ENCODE peak calls at places on chromosomes 6 and 20, in four cellular contexts. One of them, this sample, is unnamed.

GRCh38 chr20:4604580-4604979 is 117.1 kb upstream of the PRND start:
- DNase-seq in uterus: no peak
- DNase-seq in PC-9: no peak
- DNase-seq in ovary: no peak
- DNase-seq in this sample: peak; percentile 54

GRCh38 chr6:112237644-112238043 is 16.7 kb downstream of the LAMA4 start:
- DNase-seq in ovary: peak; percentile 52
- DNase-seq in uterus: peak; percentile 87
- DNase-seq in PC-9: no peak
- DNase-seq in this sample: no peak

GRCh38 chr6:119612176-119612870 is 262.8 kb upstream of the MAN1A1 start:
- DNase-seq in uterus: no peak
- DNase-seq in PC-9: no peak
- DNase-seq in ovary: no peak
- DNase-seq in this sample: no peak

GRCh38 chr6:130537447-130537846 is 171.6 kb downstream of the TMEM200A start:
- DNase-seq in uterus: no peak
- DNase-seq in PC-9: no peak
- DNase-seq in ovary: no peak
- DNase-seq in this sample: no peak

GRCh38 chr20:40866056-40866455 is 162.6 kb upstream of the TOP1 start:
- DNase-seq in ovary: no peak
- DNase-seq in PC-9: no peak
- DNase-seq in uterus: no peak
- DNase-seq in this sample: no peak

GRCh38 chr6:17994019-17994418 is 6.6 kb upstream of the KIF13A start:
- DNase-seq in PC-9: no peak
- DNase-seq in ovary: no peak
- DNase-seq in uterus: no peak
- DNase-seq in this sample: no peak

GRCh38 chr6:129709451-129709908 is 497 bp downstream of the ARHGAP18 start:
- DNase-seq in uterus: no peak
- DNase-seq in ovary: peak; percentile 53
- DNase-seq in PC-9: peak; percentile 45
- DNase-seq in this sample: peak; percentile 37

GRCh38 chr6:167279766-167280440 is 11.2 kb upstream of the UNC93A start:
- DNase-seq in PC-9: no peak
- DNase-seq in uterus: no peak
- DNase-seq in ovary: no peak
- DNase-seq in this sample: no peak

GRCh38 chr6:87102296-87102695 is 7.4 kb upstream of the CGA start:
- DNase-seq in PC-9: no peak
- DNase-seq in uterus: no peak
- DNase-seq in ovary: no peak
- DNase-seq in this sample: no peak

GRCh38 chr6:170129691-170130171 is 161.1 kb downstream of the DLL1 start:
- DNase-seq in uterus: peak; percentile 29
- DNase-seq in PC-9: no peak
- DNase-seq in ovary: peak; percentile 59
- DNase-seq in this sample: no peak

GRCh38 chr6:3228046-3228671 is 706 bp upstream of the TUBB2B start:
- DNase-seq in ovary: no peak
- DNase-seq in uterus: no peak
- DNase-seq in PC-9: no peak
- DNase-seq in this sample: no peak

GRCh38 chr20:15005300-15005986 is 668.0 kb upstream of the FLRT3 start:
- DNase-seq in uterus: no peak
- DNase-seq in PC-9: no peak
- DNase-seq in ovary: no peak
- DNase-seq in this sample: no peak

GRCh38 chr20:49529470-49529869 is 38.5 kb downstream of the PTGIS start:
- DNase-seq in PC-9: no peak
- DNase-seq in ovary: no peak
- DNase-seq in uterus: no peak
- DNase-seq in this sample: no peak

GRCh38 chr20:63686492-63687321 is 9.7 kb upstream of the TNFRSF6B start:
- DNase-seq in ovary: peak; percentile 65
- DNase-seq in uterus: peak; percentile 69
- DNase-seq in PC-9: no peak
- DNase-seq in this sample: peak; percentile 77

GRCh38 chr6:38508894-38509293 is 130.8 kb downstream of the BTBD9 start:
- DNase-seq in PC-9: peak; percentile 89
- DNase-seq in ovary: no peak
- DNase-seq in uterus: no peak
- DNase-seq in this sample: no peak

GRCh38 chr6:24935753-24936152 is at the start of gene RIPOR2:
- DNase-seq in ovary: no peak
- DNase-seq in uterus: no peak
- DNase-seq in PC-9: no peak
- DNase-seq in this sample: no peak

GRCh38 chr6:7131390-7131789 is 23.6 kb downstream of the RREB1 start:
- DNase-seq in PC-9: no peak
- DNase-seq in uterus: no peak
- DNase-seq in ovary: no peak
- DNase-seq in this sample: no peak

GRCh38 chr20:22578221-22579118 is 5.9 kb downstream of the FOXA2 start:
- DNase-seq in PC-9: no peak
- DNase-seq in ovary: no peak
- DNase-seq in uterus: no peak
- DNase-seq in this sample: no peak

GRCh38 chr6:17971128-17972073 is 16.0 kb downstream of the KIF13A start:
- DNase-seq in PC-9: no peak
- DNase-seq in ovary: no peak
- DNase-seq in uterus: peak; percentile 49
- DNase-seq in this sample: peak; percentile 70

GRCh38 chr20:37395921-37396519 is 50.1 kb downstream of the SRC start:
- DNase-seq in uterus: no peak
- DNase-seq in PC-9: no peak
- DNase-seq in ovary: no peak
- DNase-seq in this sample: no peak

GRCh38 chr6:15960740-15961629 is 167.9 kb upstream of the MYLIP start:
- DNase-seq in uterus: no peak
- DNase-seq in PC-9: no peak
- DNase-seq in ovary: no peak
- DNase-seq in this sample: no peak

GRCh38 chr6:138485586-138486248 is 13.6 kb downstream of the NHSL1 start:
- DNase-seq in PC-9: no peak
- DNase-seq in ovary: no peak
- DNase-seq in uterus: no peak
- DNase-seq in this sample: no peak

GRCh38 chr20:57458400-57459160 is 66.4 kb downstream of the CTCFL start:
- DNase-seq in ovary: no peak
- DNase-seq in uterus: no peak
- DNase-seq in PC-9: no peak
- DNase-seq in this sample: no peak

GRCh38 chr6:38266921-38267354 is 372.8 kb downstream of the BTBD9 start:
- DNase-seq in ovary: no peak
- DNase-seq in uterus: no peak
- DNase-seq in PC-9: no peak
- DNase-seq in this sample: peak; percentile 3

GRCh38 chr6:7569082-7569481 is 20.9 kb upstream of the SNRNP48 start:
- DNase-seq in uterus: no peak
- DNase-seq in PC-9: no peak
- DNase-seq in ovary: no peak
- DNase-seq in this sample: no peak

GRCh38 chr6:121817141-121817540 is 381.7 kb downstream of the GJA1 start:
- DNase-seq in PC-9: no peak
- DNase-seq in uterus: no peak
- DNase-seq in ovary: no peak
- DNase-seq in this sample: no peak

GRCh38 chr20:38171301-38172010 is 6.4 kb upstream of the TGM2 start:
- DNase-seq in uterus: no peak
- DNase-seq in PC-9: no peak
- DNase-seq in ovary: no peak
- DNase-seq in this sample: peak; percentile 32

GRCh38 chr6:112931835-112932234 is 584.7 kb downstream of the RFPL4B start:
- DNase-seq in ovary: no peak
- DNase-seq in PC-9: no peak
- DNase-seq in uterus: no peak
- DNase-seq in this sample: no peak

GRCh38 chr6:141242957-141243356 is 889.8 kb upstream of the GJE1 start:
- DNase-seq in ovary: no peak
- DNase-seq in PC-9: no peak
- DNase-seq in uterus: no peak
- DNase-seq in this sample: no peak

GRCh38 chr6:35052694-35053565 is 88.2 kb downstream of the TCP11 start:
- DNase-seq in PC-9: no peak
- DNase-seq in ovary: peak; percentile 45
- DNase-seq in uterus: no peak
- DNase-seq in this sample: no peak

GRCh38 chr20:36153754-36154695 is 515 bp upstream of the EPB41L1 start:
- DNase-seq in PC-9: peak; percentile 72
- DNase-seq in uterus: peak; percentile 85
- DNase-seq in ovary: peak; percentile 89
- DNase-seq in this sample: peak; percentile 54

GRCh38 chr6:151008425-151008824 is 142.9 kb downstream of the MTHFD1L start:
- DNase-seq in PC-9: no peak
- DNase-seq in uterus: no peak
- DNase-seq in ovary: no peak
- DNase-seq in this sample: no peak

GRCh38 chr6:170186006-170186908 is 104.6 kb downstream of the DLL1 start:
- DNase-seq in PC-9: no peak
- DNase-seq in ovary: peak; percentile 15
- DNase-seq in uterus: no peak
- DNase-seq in this sample: no peak

GRCh38 chr6:154478691-154479090 is 31.8 kb downstream of the CNKSR3 start:
- DNase-seq in PC-9: no peak
- DNase-seq in uterus: no peak
- DNase-seq in ovary: no peak
- DNase-seq in this sample: no peak

GRCh38 chr6:158185729-158186456 is 17.7 kb downstream of the GTF2H5 start:
- DNase-seq in uterus: no peak
- DNase-seq in PC-9: no peak
- DNase-seq in ovary: no peak
- DNase-seq in this sample: peak; percentile 89

GRCh38 chr6:121285041-121285440 is 49.2 kb downstream of the TBC1D32 start:
- DNase-seq in uterus: no peak
- DNase-seq in ovary: no peak
- DNase-seq in PC-9: no peak
- DNase-seq in this sample: peak; percentile 74

DNA sequence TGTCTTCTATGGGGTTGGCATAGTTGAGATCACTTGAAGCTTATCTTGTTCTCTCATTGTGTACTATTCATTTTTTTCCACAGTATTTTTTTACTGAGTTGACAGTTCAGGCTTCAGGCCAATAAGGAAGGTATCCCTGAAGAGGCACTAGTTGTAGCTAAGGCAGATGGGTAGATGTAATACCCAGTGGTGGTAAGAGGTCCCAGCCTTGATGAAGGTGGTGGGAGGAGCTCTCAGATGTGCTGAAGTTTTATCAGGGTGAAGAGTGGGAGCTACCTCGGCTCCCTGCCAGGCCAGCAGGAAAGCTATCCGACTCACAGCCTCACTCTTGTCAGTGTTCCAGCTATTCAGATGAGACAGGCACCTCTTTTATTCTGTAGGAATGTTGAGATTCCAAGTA is 87.7 kb upstream of the UFL1 start:
- DNase-seq in ovary: no peak
- DNase-seq in uterus: no peak
- DNase-seq in PC-9: no peak
- DNase-seq in this sample: no peak
- TF ChIP-seq CTCF in ovary: no peak
- TF ChIP-seq CTCF in uterus: no peak
- TF ChIP-seq CTCF in PC-9: no peak
- TF ChIP-seq CTCF in this sample: no peak

DNA sequence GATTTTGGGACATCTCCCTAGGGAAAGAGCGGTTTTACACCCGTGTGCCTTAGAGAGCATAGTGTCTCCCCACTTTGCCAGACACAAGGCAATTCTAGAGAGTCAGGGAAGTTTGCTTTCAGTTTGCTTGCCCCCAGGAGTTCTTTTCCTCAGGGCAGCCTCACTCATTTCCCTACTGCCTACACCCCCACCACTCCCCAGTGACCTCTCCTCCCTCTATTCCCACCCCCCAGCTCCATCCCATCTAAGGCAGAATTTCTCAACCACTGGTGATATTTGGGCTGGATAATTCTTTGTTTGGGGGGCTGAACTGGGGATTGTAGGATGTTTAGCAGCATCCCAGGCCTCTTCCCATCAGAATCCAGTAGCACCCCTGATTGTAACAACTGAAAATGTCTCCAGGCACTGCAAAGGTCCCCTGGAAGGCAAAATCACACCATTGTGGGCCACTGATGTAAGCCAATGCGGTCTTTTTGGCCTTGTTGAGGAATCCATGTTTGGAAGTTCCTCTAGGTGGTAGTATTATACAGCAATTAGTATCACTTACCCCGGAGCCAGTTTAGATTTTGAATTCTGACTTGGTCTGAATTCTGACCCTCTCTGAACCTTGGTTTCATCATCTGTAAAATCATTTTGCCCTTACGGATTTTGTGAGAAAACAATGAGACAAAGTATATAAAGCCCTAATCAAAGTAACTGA is 1.3 kb downstream of the EPPIN start:
- DNase-seq in ovary: no peak
- DNase-seq in PC-9: no peak
- DNase-seq in uterus: no peak
- DNase-seq in this sample: peak; percentile 14
- TF ChIP-seq CTCF in ovary: no peak
- TF ChIP-seq CTCF in PC-9: peak; percentile 64
- TF ChIP-seq CTCF in uterus: peak; percentile 16
- TF ChIP-seq CTCF in this sample: peak; percentile 60

GRCh38 chr6:10505529-10505928 is 15.6 kb upstream of the GCNT2 start:
- DNase-seq in uterus: no peak
- DNase-seq in ovary: no peak
- DNase-seq in PC-9: peak; percentile 48
- DNase-seq in this sample: no peak
- TF ChIP-seq CTCF in uterus: no peak
- TF ChIP-seq CTCF in ovary: no peak
- TF ChIP-seq CTCF in PC-9: no peak
- TF ChIP-seq CTCF in this sample: no peak

GRCh38 chr6:160261991-160262718 is 3.5 kb upstream of the SLC22A2 start:
- DNase-seq in ovary: no peak
- DNase-seq in PC-9: no peak
- DNase-seq in uterus: no peak
- DNase-seq in this sample: no peak
- TF ChIP-seq CTCF in ovary: no peak
- TF ChIP-seq CTCF in PC-9: no peak
- TF ChIP-seq CTCF in uterus: no peak
- TF ChIP-seq CTCF in this sample: no peak

GRCh38 chr6:723540-723939 is 30.6 kb upstream of the EXOC2 start:
- DNase-seq in PC-9: no peak
- DNase-seq in uterus: no peak
- DNase-seq in ovary: no peak
- DNase-seq in this sample: no peak
- TF ChIP-seq CTCF in PC-9: no peak
- TF ChIP-seq CTCF in uterus: no peak
- TF ChIP-seq CTCF in ovary: no peak
- TF ChIP-seq CTCF in this sample: peak; percentile 51

GRCh38 chr20:31517373-31517772 is 3.1 kb downstream of the HM13 start:
- DNase-seq in uterus: no peak
- DNase-seq in ovary: no peak
- DNase-seq in PC-9: peak; percentile 56
- DNase-seq in this sample: peak; percentile 59
- TF ChIP-seq CTCF in uterus: no peak
- TF ChIP-seq CTCF in ovary: no peak
- TF ChIP-seq CTCF in PC-9: peak; percentile 54
- TF ChIP-seq CTCF in this sample: peak; percentile 67

GRCh38 chr6:44800171-44800671 is 412.7 kb downstream of the CDC5L start:
- DNase-seq in PC-9: no peak
- DNase-seq in ovary: no peak
- DNase-seq in uterus: peak; percentile 16
- DNase-seq in this sample: peak; percentile 5
- TF ChIP-seq CTCF in PC-9: no peak
- TF ChIP-seq CTCF in ovary: no peak
- TF ChIP-seq CTCF in uterus: no peak
- TF ChIP-seq CTCF in this sample: no peak